ENCODE peak calls at places on chromosomes 12 and 14, in ten cellular contexts. P, Z, C, X, Y, E, T, J, N and B are unnamed samples.

GRCh38 chr14:65462411-65462810 is 49.9 kb downstream of the FUT8 start:
- DNase-seq in E (no peak), Y (no peak), T (no peak), P (no peak), N (no peak), X (no peak), C (no peak), J (no peak), Z (no peak), B (no peak)

GRCh38 chr14:24139272-24139934 is 2.0 kb downstream of the EMC9 start:
- DNase-seq in P (no peak), J (no peak), T (no peak), Z (no peak), N (no peak), C (no peak), Y (peak; percentile 62), E (no peak), X (no peak), B (no peak)

GRCh38 chr12:116320839-116321238 is 43.3 kb upstream of the MED13L start:
- DNase-seq in Z (no peak), Y (no peak), T (no peak), C (no peak), N (no peak), E (peak; percentile 44), P (no peak), X (no peak), J (no peak), B (no peak)

GRCh38 chr12:48956279-48957140 is 777 bp downstream of the ARF3 start:
- DNase-seq in T (peak; percentile 78), X (peak; percentile 82), C (peak; percentile 91), P (peak; percentile 57), J (peak; percentile 95), E (peak; percentile 62), Y (peak; percentile 64), N (peak; percentile 94), Z (peak; percentile 96), B (peak; percentile 89)

GRCh38 chr14:31953210-31953609 is 123.9 kb upstream of the ARHGAP5 start:
- DNase-seq in N (no peak), Y (no peak), P (no peak), T (no peak), C (no peak), J (no peak), Z (no peak), E (no peak), X (no peak), B (no peak)

GRCh38 chr12:105888696-105889095 is 250.1 kb downstream of the NUAK1 start:
- DNase-seq in X (no peak), Z (no peak), C (no peak), E (no peak), J (no peak), Y (no peak), P (no peak), N (peak; percentile 39), T (no peak), B (no peak)

GRCh38 chr12:123050331-123050809 is 69.9 kb downstream of the ARL6IP4 start:
- DNase-seq in N (peak; percentile 73), Z (no peak), C (no peak), X (peak; percentile 62), Y (no peak), E (peak; percentile 18), P (no peak), T (no peak), J (no peak), B (no peak)

GRCh38 chr14:50904719-50905118 is 32.9 kb downstream of the ABHD12B start:
- DNase-seq in X (no peak), J (no peak), C (no peak), T (no peak), Y (no peak), Z (no peak), E (no peak), P (no peak), N (no peak), B (no peak)

GRCh38 chr14:38078393-38078792 is 129.3 kb upstream of the SSTR1 start:
- DNase-seq in C (no peak), J (no peak), Z (no peak), P (no peak), T (no peak), Y (peak; percentile 44), E (no peak), X (no peak), N (no peak), B (peak; percentile 51)

GRCh38 chr14:55913324-55914035 is 204.7 kb upstream of the PELI2 start:
- DNase-seq in Y (no peak), N (peak; percentile 83), Z (peak; percentile 88), P (peak; percentile 49), T (peak; percentile 19), C (peak; percentile 82), E (no peak), J (no peak), X (no peak), B (no peak)

GRCh38 chr12:131850856-131851559 is 22.8 kb downstream of the MMP17 start:
- DNase-seq in T (no peak), J (no peak), E (no peak), Y (peak; percentile 84), N (no peak), P (no peak), Z (no peak), X (no peak), C (no peak), B (no peak)

GRCh38 chr12:121750507-121750955 is 38.0 kb downstream of the TMEM120B start:
- DNase-seq in P (no peak), Y (no peak), N (no peak), T (no peak), C (no peak), J (no peak), E (no peak), X (no peak), Z (no peak), B (no peak)
- H3K4me3 ChIP-seq in P (no peak overlapping the region), Y (no peak overlapping the region), N (no peak overlapping the region), T (no peak overlapping the region), C (no peak overlapping the region), J (no peak overlapping the region), E (no peak overlapping the region), X (no peak overlapping the region), Z (no peak overlapping the region), B (no peak overlapping the region)

DNA sequence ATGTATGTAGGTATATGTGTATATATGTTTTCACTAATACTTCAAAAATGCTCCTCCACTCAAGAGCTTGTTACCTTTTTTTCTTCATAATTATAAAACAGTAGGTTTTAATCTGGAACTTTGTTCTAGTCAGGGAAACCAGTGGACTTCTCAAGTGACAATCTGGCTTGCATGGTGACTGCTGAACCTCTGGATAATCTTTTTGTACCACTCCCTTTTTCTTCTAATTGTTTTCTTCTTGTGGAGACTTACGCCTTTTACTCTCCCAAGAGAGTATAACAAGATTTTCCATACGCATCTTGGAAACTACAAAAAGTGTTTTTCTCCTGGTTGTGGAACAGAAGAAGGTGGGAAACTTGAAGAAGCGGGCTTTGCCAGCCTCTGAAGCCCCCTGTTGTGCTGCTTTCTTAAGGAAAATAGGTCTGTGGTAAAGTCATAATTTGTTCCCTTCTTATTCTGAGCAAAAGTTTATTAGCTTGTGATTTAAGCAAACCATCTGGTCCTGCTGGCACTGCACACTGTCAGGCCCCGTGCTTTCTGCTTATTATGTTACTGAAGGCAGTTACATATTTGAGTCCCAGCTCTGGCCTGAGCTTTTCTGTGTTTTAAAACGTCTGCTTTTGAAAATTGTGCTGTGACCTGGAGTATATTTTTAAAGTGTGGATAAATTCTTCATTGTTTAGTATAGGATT is 291.8 kb downstream of the ERC1 start:
- DNase-seq in C (no peak), T (peak; percentile 47), X (peak; percentile 63), E (no peak), Z (no peak), N (peak; percentile 85), Y (no peak), J (no peak), P (peak; percentile 26), B (no peak)
- H3K27ac ChIP-seq in C (peak overlapping the region; percentile 43), T (peak overlapping the region; percentile 65), X (peak overlapping the region; percentile 81), E (no peak overlapping the region), Z (no peak overlapping the region), N (no peak overlapping the region), Y (no peak overlapping the region), J (no peak overlapping the region), P (peak overlapping the region; percentile 13), B (no peak overlapping the region)

DNA sequence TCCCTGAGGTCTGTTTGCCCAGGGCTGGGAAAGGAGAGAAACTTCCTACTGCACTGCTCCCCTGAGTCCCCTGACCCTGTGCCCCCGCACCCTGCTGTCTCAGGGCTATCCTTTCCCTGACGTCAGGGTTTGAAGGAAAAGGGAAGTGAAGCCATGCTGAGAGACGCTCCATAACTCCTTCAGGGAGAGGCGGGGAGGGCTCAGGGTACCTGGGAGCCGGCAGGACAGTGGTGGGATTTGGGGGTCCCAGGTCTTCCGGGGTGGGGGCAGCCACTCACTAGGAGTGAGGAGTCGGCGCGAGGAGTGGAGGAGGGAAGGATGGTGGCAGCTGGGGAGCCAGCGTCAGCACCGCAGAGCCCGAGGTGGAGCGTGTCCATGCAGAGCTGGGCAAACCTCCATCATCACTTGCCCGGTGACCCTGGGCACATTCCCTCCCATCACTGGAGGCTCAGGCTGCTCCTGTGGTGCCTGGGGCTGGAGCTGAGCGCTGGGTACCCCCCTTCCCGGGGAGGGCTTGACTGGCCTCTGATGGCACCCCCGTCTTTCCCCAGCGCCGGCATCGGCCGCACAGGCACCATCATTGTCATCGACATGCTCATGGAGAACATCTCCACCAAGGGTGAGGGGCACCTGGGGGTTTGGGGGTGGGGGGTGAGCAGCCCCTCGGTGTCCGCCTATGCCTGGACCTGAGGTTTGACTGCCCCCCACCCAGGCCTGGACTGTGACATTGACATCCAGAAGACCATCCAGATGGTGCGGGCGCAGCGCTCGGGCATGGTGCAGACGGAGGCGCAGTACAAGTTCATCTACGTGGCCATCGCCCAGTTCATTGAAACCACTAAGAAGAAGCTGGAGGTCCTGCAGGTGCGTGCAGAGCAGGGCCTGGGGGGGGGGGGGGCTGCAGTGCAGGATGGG is 8.5 kb downstream of the PTPN6 start:
- DNase-seq in P (no peak), T (no peak), E (no peak), C (no peak), Z (no peak), X (no peak), N (peak; percentile 56), Y (no peak), J (no peak), B (no peak)
- H3K4me3 ChIP-seq in P (no peak overlapping the region), T (no peak overlapping the region), E (no peak overlapping the region), C (no peak overlapping the region), Z (no peak overlapping the region), X (no peak overlapping the region), N (no peak overlapping the region), Y (no peak overlapping the region), J (no peak overlapping the region), B (no peak overlapping the region)

DNA sequence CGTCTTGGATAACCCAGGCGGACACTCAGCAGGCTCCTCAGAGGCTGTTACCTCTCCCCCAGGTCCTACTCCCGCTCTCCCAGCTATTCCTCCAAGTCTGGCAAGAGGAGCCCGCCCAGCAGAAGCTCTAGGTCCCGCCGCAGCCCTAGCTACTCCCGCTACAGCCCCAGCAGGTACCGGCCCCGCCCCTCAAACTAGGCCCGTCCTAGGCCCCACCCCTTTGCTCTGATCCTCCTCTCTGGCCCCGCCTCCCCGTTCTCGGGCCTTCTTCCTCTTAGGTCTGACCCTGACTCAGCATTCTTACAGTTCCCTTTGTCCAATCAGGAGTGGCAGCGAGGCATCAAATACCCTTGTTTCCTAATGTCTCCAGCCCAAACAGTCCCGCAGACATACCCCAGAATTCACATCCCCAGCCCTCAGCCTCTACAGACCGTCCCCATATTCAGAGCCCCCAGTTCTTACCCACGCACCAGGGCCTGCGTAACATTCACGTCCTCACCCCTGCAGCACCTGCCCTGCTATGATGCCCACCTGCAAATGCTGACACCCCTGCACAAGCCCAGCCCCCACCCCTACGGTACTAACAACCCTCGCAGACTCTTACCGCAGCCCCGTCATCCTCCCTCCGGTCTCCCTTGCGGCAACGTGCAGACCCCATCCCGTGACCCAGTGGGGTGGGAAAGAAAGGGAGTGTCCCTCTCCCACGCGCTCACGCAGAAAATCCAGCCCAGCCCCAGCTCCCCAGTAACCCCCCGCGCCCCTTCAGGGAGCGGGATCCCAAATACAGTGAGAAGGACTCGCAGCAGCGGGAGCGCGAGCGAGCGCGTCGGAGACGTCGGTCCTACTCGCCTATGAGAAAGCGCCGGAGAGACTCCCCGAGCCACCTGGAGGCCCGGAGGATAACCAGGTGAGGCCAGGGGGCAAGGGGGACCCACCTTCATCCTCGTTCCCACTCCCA is 25.0 kb upstream of the HSPB8 start:
- DNase-seq in P (no peak), E (no peak), X (peak; percentile 63), J (peak; percentile 78), N (peak; percentile 87), Y (no peak), Z (peak; percentile 30), T (peak; percentile 44), C (peak; percentile 69), B (peak; percentile 77)
- H3K27ac ChIP-seq in P (no peak overlapping the region), E (no peak overlapping the region), X (no peak overlapping the region), J (no peak overlapping the region), N (no peak overlapping the region), Y (no peak overlapping the region), Z (no peak overlapping the region), T (no peak overlapping the region), C (no peak overlapping the region), B (no peak overlapping the region)